ENCODE peak calls at places on chromosomes 3 and 15, in four cellular contexts. S is body of pancreas, U is Peyer's patch, X is HCT116. R is an unnamed sample.

GRCh38 chr15:70099167-70099965 is 1.6 kb upstream of the TLE3 start:
- DNase-seq in S (peak; percentile 100), U (peak; percentile 100), X (peak; percentile 96), R (peak; percentile 100)

GRCh38 chr3:27279153-27279552 is 90.0 kb downstream of the NEK10 start:
- DNase-seq in S (peak; percentile 27), U (no peak), X (no peak), R (no peak)

GRCh38 chr3:188486126-188486525 is 332.2 kb downstream of the LPP start:
- DNase-seq in S (no peak), U (no peak), X (no peak), R (no peak)

GRCh38 chr3:70647823-70648222 is 335.4 kb upstream of the MDFIC2 start:
- DNase-seq in S (no peak), U (no peak), X (no peak), R (no peak)

GRCh38 chr3:62611541-62612240 is 238.3 kb upstream of the FEZF2 start:
- DNase-seq in S (no peak), U (no peak), X (no peak), R (no peak)

GRCh38 chr3:49132437-49133225 is at the start of gene LAMB2:
- DNase-seq in S (peak; percentile 75), U (peak; percentile 78), X (peak; percentile 66), R (no peak)

GRCh38 chr3:137768361-137769320 is 4.5 kb downstream of the SOX14 start:
- DNase-seq in S (no peak), U (no peak), X (no peak), R (no peak)

GRCh38 chr15:39468341-39468740 is 112.5 kb upstream of the THBS1 start:
- DNase-seq in S (peak; percentile 59), U (no peak), X (no peak), R (no peak)

GRCh38 chr3:78204977-78205376 is 1165.1 kb downstream of the ROBO2 start:
- DNase-seq in S (no peak), U (no peak), X (no peak), R (no peak)

GRCh38 chr3:3110749-3111361 is 681 bp upstream of the IL5RA start:
- DNase-seq in S (peak; percentile 6), U (no peak), X (no peak), R (no peak)

GRCh38 chr3:184295771-184296170 is 3.3 kb upstream of the PSMD2 start:
- DNase-seq in S (peak; percentile 91), U (no peak), X (no peak), R (no peak)

GRCh38 chr3:184296616-184297015 is 2.4 kb upstream of the PSMD2 start:
- DNase-seq in S (no peak), U (no peak), X (no peak), R (no peak)

GRCh38 chr3:184299488-184300376 is 691 bp downstream of the PSMD2 start:
- DNase-seq in S (no peak), U (no peak), X (no peak), R (peak; percentile 78)

GRCh38 chr3:184300377-184300717 is 1.3 kb downstream of the PSMD2 start:
- DNase-seq in S (no peak), U (no peak), X (no peak), R (no peak)

DNA sequence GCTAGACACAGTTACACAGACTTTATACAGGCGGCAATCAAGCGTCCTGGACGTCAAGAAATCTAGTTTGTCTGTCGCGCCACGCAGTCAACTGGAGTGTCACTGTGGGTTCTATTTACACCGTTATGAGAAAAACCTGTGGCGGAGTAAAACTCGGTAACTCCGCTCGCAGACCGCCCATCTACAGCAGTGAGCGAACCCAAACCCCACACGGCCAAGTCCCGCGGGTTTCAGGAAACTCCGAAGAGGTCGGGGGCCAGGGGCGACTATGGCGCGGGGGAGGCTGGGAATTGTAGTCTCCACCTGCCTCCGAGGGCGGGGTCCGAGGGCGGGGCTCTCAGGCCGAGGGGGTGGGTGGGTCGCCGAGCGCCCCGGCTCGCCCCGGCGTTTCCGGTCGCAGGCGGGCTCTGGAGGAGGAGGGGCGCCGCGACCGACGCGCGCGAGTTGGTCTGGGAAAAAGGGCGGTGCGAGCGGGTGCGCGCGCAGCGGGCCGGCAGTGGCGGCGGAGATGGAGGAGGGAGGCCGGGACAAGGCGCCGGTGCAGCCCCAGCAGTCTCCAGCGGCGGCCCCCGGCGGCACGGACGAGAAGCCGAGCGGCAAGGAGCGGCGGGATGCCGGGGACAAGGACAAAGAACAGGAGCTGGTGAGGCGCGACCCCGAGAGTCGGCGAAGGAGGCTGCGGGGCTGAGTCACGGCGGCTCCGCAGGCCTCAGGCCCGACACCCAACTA is at the start of gene PSMD2:
- DNase-seq in S (peak; percentile 98), U (peak; percentile 99), X (peak; percentile 89), R (peak; percentile 97)
- TF ChIP-seq POLR2A in S (peak; percentile 46), U (peak; percentile 71), X (peak; percentile 66), R (peak; percentile 71)

GRCh38 chr15:100940785-100941379 is 21.7 kb downstream of the LRRK1 start:
- DNase-seq in S (peak; percentile 27), U (no peak), X (no peak), R (no peak)
- TF ChIP-seq POLR2A in S (no peak), U (no peak), X (no peak), R (no peak)

DNA sequence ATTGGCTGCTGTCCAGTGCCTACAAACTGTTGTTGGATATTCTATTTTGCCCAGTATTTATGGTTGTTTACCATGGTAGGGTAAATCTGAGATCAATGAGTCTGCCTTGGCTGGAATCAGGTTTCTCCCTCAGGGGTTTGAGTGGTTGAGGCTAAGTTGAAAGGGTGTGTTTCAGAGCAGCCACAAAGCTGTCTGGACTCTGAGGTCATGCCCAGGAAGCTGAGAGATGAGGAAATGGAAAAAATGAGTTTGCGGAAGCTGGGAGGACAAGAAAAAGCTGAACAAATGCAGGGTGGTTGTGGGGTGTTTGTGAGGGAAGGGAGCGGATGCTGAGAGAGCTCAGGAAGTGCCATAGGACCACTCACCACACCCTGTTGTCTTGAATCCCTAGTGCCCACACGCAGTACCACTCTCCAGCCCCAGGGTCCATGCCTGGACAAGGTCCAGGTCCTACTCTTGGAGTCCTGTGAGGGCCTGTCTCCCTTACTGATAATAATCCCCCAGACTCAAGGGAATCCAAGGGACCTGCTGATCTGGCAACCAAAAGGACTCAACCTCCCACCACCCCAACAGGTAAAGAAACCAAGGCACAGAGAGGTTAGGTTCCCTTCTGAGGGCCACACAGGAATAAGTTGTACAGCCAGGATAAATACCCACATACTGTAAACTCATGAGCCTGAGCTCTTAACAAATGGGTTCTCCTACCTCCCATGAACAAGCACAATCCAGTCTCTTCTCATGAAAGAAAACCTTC is 81.6 kb downstream of the PPCDC start:
- DNase-seq in S (peak; percentile 64), U (no peak), X (peak; percentile 88), R (no peak)
- TF ChIP-seq POLR2A in S (no peak), U (no peak), X (no peak), R (no peak)

GRCh38 chr15:43969802-43970375 is 143.1 kb downstream of the WDR76 start:
- DNase-seq in S (no peak), U (no peak), X (no peak), R (no peak)

GRCh38 chr15:43968551-43968950 is 141.7 kb downstream of the WDR76 start:
- DNase-seq in S (no peak), U (no peak), X (no peak), R (no peak)

GRCh38 chr15:43966646-43967045 is 139.8 kb downstream of the WDR76 start:
- DNase-seq in S (no peak), U (no peak), X (no peak), R (no peak)
- TF ChIP-seq POLR2A in S (no peak), U (no peak), X (no peak), R (no peak)

DNA sequence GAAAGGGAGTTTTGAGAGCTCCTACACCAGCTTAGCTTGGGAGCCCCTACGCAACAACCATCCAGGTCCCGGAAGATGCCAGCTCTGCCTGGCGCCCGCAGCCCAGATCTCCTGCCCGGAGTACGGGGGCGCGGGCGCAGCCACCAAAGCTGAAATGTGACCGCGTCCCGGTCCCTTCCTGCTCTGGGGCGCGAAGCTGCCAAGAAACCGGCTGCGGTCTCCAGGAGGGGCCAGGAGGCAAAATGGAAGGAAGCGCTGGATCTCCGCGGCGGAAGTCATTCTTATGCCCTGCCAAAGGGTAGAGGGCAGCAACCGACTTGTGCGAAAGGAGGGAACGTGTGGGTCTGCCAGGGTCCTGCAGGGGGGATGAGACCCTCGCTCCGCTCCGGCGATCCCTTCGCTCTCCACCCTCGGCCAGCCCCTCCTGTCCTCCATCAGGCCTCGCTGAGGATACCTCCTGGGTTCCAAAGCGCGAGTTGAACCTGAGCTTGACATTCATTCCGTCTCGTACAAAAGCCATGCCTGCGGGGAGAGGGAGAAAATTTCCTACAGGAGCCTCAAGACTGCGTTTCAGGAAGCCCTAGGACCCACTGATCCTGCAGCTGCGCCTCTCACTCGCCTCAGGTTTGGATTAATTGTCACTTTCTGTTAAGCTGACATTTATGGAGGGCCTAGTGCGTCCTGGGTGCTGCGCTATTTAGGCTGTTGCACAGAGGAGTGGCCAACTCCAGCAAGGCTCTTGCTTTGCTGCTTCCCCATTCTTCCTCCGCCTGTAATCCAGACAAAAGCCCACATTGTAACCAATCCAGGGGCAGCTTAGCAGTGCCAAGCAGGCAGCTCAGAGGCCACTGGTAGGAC is 98.3 kb upstream of the VGLL3 start:
- DNase-seq in S (peak; percentile 65), U (peak; percentile 51), X (no peak), R (peak; percentile 57)
- TF ChIP-seq POLR2A in S (peak; percentile 28), U (no peak), X (no peak), R (peak; percentile 61)

GRCh38 chr3:130746296-130747039 is at the start of gene PIK3R4:
- DNase-seq in S (peak; percentile 97), U (peak; percentile 90), X (peak; percentile 98), R (peak; percentile 99)
- TF ChIP-seq POLR2A in S (peak; percentile 30), U (peak; percentile 65), X (no peak), R (peak; percentile 92)

GRCh38 chr3:125194849-125195601 is 17.5 kb downstream of the SLC12A8 start:
- DNase-seq in S (no peak), U (no peak), X (no peak), R (no peak)

GRCh38 chr3:125202197-125202596 is 10.4 kb downstream of the SLC12A8 start:
- DNase-seq in S (no peak), U (no peak), X (no peak), R (no peak)

GRCh38 chr3:125203731-125204130 is 8.8 kb downstream of the SLC12A8 start:
- DNase-seq in S (no peak), U (no peak), X (no peak), R (no peak)

GRCh38 chr3:125200731-125201139 is 11.8 kb downstream of the SLC12A8 start:
- DNase-seq in S (no peak), U (no peak), X (no peak), R (no peak)
- TF ChIP-seq POLR2A in S (no peak), U (no peak), X (no peak), R (no peak)